ENCODE peak calls at places on chromosomes 2 and 18, in five cellular contexts. One of them, this sample, is unnamed.

GRCh38 chr2:178152033-178152432 is 39.8 kb downstream of the RBM45 start:
- DNase-seq in mucosa of descending colon: no peak
- DNase-seq in brain microvascular endothelial cell: no peak
- DNase-seq in transverse colon: no peak
- DNase-seq in A549: no peak
- DNase-seq in this sample: peak

GRCh38 chr2:223041527-223042109 is 10.4 kb upstream of the KCNE4 start:
- DNase-seq in A549: peak
- DNase-seq in mucosa of descending colon: peak
- DNase-seq in brain microvascular endothelial cell: peak
- DNase-seq in transverse colon: peak
- DNase-seq in this sample: peak

GRCh38 chr2:212406716-212407115 is 131.9 kb downstream of the ERBB4 start:
- DNase-seq in A549: no peak
- DNase-seq in brain microvascular endothelial cell: no peak
- DNase-seq in transverse colon: no peak
- DNase-seq in mucosa of descending colon: no peak
- DNase-seq in this sample: no peak

GRCh38 chr2:240997856-240998705 is at the start of gene SNED1:
- DNase-seq in mucosa of descending colon: peak
- DNase-seq in brain microvascular endothelial cell: peak
- DNase-seq in transverse colon: peak
- DNase-seq in A549: peak
- DNase-seq in this sample: peak

GRCh38 chr2:226483745-226484619 is 315.6 kb downstream of the IRS1 start:
- DNase-seq in brain microvascular endothelial cell: peak
- DNase-seq in A549: no peak
- DNase-seq in transverse colon: no peak
- DNase-seq in mucosa of descending colon: no peak
- DNase-seq in this sample: peak

GRCh38 chr2:121335294-121336290 is 50.6 kb upstream of the TFCP2L1 start:
- DNase-seq in transverse colon: peak
- DNase-seq in brain microvascular endothelial cell: no peak
- DNase-seq in mucosa of descending colon: peak
- DNase-seq in A549: no peak
- DNase-seq in this sample: peak

GRCh38 chr18:3771121-3771971 is 321.4 kb downstream of the TGIF1 start:
- DNase-seq in transverse colon: peak
- DNase-seq in brain microvascular endothelial cell: peak
- DNase-seq in mucosa of descending colon: peak
- DNase-seq in A549: peak
- DNase-seq in this sample: peak

GRCh38 chr2:36780231-36780808 is 83.8 kb downstream of the VIT start:
- DNase-seq in A549: peak
- DNase-seq in mucosa of descending colon: peak
- DNase-seq in brain microvascular endothelial cell: peak
- DNase-seq in transverse colon: no peak
- DNase-seq in this sample: peak

GRCh38 chr2:119929537-119929936 is 83.3 kb upstream of the EPB41L5 start:
- DNase-seq in transverse colon: no peak
- DNase-seq in brain microvascular endothelial cell: no peak
- DNase-seq in mucosa of descending colon: peak
- DNase-seq in A549: no peak
- DNase-seq in this sample: no peak

GRCh38 chr2:47898089-47898731 is 8.1 kb downstream of the FBXO11 start:
- DNase-seq in transverse colon: no peak
- DNase-seq in brain microvascular endothelial cell: no peak
- DNase-seq in A549: no peak
- DNase-seq in mucosa of descending colon: no peak
- DNase-seq in this sample: no peak
- H3K4me3 ChIP-seq in transverse colon: no peak
- H3K4me3 ChIP-seq in brain microvascular endothelial cell: no peak
- H3K4me3 ChIP-seq in A549: no peak
- H3K4me3 ChIP-seq in mucosa of descending colon: no peak
- H3K4me3 ChIP-seq in this sample: no peak

GRCh38 chr2:275457-275856 is 10.7 kb downstream of the ACP1 start:
- DNase-seq in brain microvascular endothelial cell: no peak
- DNase-seq in transverse colon: no peak
- DNase-seq in A549: no peak
- DNase-seq in mucosa of descending colon: peak
- DNase-seq in this sample: no peak

GRCh38 chr2:270861-271260 is 6.1 kb downstream of the ACP1 start:
- DNase-seq in mucosa of descending colon: no peak
- DNase-seq in A549: no peak
- DNase-seq in brain microvascular endothelial cell: no peak
- DNase-seq in transverse colon: no peak
- DNase-seq in this sample: no peak

GRCh38 chr2:273338-273737 is 8.6 kb downstream of the ACP1 start:
- DNase-seq in mucosa of descending colon: peak
- DNase-seq in brain microvascular endothelial cell: no peak
- DNase-seq in A549: no peak
- DNase-seq in transverse colon: no peak
- DNase-seq in this sample: no peak

GRCh38 chr2:271917-272316 is 7.2 kb downstream of the ACP1 start:
- DNase-seq in mucosa of descending colon: no peak
- DNase-seq in brain microvascular endothelial cell: no peak
- DNase-seq in A549: no peak
- DNase-seq in transverse colon: no peak
- DNase-seq in this sample: no peak

GRCh38 chr2:274503-274902 is 9.8 kb downstream of the ACP1 start:
- DNase-seq in A549: no peak
- DNase-seq in transverse colon: no peak
- DNase-seq in brain microvascular endothelial cell: no peak
- DNase-seq in mucosa of descending colon: no peak
- DNase-seq in this sample: no peak
- TF ChIP-seq CTCF in A549: no peak
- TF ChIP-seq CTCF in transverse colon: no peak
- TF ChIP-seq CTCF in brain microvascular endothelial cell: no peak
- TF ChIP-seq CTCF in mucosa of descending colon: no peak
- TF ChIP-seq CTCF in this sample: no peak

GRCh38 chr2:68293024-68293423 is 26.7 kb downstream of the CNRIP1 start:
- DNase-seq in mucosa of descending colon: no peak
- DNase-seq in transverse colon: no peak
- DNase-seq in A549: no peak
- DNase-seq in brain microvascular endothelial cell: no peak
- DNase-seq in this sample: no peak

GRCh38 chr2:68291317-68291716 is 28.4 kb downstream of the CNRIP1 start:
- DNase-seq in A549: no peak
- DNase-seq in mucosa of descending colon: no peak
- DNase-seq in brain microvascular endothelial cell: no peak
- DNase-seq in transverse colon: no peak
- DNase-seq in this sample: no peak

GRCh38 chr2:68287580-68288441 is 31.9 kb downstream of the CNRIP1 start:
- DNase-seq in A549: no peak
- DNase-seq in brain microvascular endothelial cell: no peak
- DNase-seq in transverse colon: no peak
- DNase-seq in mucosa of descending colon: peak
- DNase-seq in this sample: peak

GRCh38 chr2:68292108-68292710 is 27.5 kb downstream of the CNRIP1 start:
- DNase-seq in brain microvascular endothelial cell: peak
- DNase-seq in A549: peak
- DNase-seq in transverse colon: no peak
- DNase-seq in mucosa of descending colon: peak
- DNase-seq in this sample: peak

GRCh38 chr2:68290825-68291224 is 28.9 kb downstream of the CNRIP1 start:
- DNase-seq in mucosa of descending colon: no peak
- DNase-seq in brain microvascular endothelial cell: no peak
- DNase-seq in transverse colon: no peak
- DNase-seq in A549: no peak
- DNase-seq in this sample: no peak
- H3K4me3 ChIP-seq in mucosa of descending colon: no peak
- H3K4me3 ChIP-seq in brain microvascular endothelial cell: no peak
- H3K4me3 ChIP-seq in transverse colon: no peak
- H3K4me3 ChIP-seq in A549: no peak
- H3K4me3 ChIP-seq in this sample: no peak

DNA sequence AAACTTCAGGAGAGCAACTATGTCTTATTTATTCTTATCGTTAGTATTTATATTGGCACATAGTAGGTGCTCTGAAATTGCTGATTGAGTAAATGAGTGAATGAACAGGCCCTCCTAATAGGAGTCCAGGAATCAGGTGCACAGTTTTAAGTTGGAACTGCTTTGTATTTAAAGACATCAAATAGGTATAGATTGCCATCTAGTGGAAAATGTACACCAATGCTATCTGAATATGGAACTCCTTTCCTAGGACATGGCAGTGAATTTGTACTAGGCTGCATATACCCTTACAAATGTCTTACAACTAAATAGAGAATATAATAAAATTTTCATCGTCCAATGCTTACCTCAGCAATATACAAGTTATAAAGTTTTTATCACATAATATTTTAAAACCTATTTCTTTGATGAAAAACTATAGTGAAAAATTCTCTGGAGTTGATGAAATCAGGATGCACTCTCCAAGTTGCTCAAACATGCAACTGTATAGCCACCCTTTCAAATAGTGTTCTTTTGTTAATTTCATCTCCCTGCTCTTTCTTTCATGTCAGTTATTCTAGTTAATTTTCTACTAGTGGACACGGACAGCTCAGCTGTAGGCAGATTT is 318.9 kb upstream of the SYT4 start:
- DNase-seq in A549: peak
- DNase-seq in transverse colon: no peak
- DNase-seq in mucosa of descending colon: no peak
- DNase-seq in brain microvascular endothelial cell: no peak
- DNase-seq in this sample: peak
- TF ChIP-seq CTCF in A549: peak
- TF ChIP-seq CTCF in transverse colon: peak
- TF ChIP-seq CTCF in mucosa of descending colon: no peak
- TF ChIP-seq CTCF in brain microvascular endothelial cell: peak
- TF ChIP-seq CTCF in this sample: peak

GRCh38 chr2:64650722-64651338 is 2.9 kb downstream of the SERTAD2 start:
- DNase-seq in mucosa of descending colon: peak
- DNase-seq in transverse colon: peak
- DNase-seq in brain microvascular endothelial cell: no peak
- DNase-seq in A549: no peak
- DNase-seq in this sample: no peak
- H3K4me3 ChIP-seq in mucosa of descending colon: no peak
- H3K4me3 ChIP-seq in transverse colon: no peak
- H3K4me3 ChIP-seq in brain microvascular endothelial cell: no peak
- H3K4me3 ChIP-seq in A549: no peak
- H3K4me3 ChIP-seq in this sample: no peak

GRCh38 chr2:239688098-239688497 is 287.3 kb upstream of the HDAC4 start:
- DNase-seq in A549: peak
- DNase-seq in mucosa of descending colon: no peak
- DNase-seq in brain microvascular endothelial cell: no peak
- DNase-seq in transverse colon: no peak
- DNase-seq in this sample: no peak
- TF ChIP-seq CTCF in A549: peak
- TF ChIP-seq CTCF in mucosa of descending colon: no peak
- TF ChIP-seq CTCF in brain microvascular endothelial cell: no peak
- TF ChIP-seq CTCF in transverse colon: peak
- TF ChIP-seq CTCF in this sample: no peak

DNA sequence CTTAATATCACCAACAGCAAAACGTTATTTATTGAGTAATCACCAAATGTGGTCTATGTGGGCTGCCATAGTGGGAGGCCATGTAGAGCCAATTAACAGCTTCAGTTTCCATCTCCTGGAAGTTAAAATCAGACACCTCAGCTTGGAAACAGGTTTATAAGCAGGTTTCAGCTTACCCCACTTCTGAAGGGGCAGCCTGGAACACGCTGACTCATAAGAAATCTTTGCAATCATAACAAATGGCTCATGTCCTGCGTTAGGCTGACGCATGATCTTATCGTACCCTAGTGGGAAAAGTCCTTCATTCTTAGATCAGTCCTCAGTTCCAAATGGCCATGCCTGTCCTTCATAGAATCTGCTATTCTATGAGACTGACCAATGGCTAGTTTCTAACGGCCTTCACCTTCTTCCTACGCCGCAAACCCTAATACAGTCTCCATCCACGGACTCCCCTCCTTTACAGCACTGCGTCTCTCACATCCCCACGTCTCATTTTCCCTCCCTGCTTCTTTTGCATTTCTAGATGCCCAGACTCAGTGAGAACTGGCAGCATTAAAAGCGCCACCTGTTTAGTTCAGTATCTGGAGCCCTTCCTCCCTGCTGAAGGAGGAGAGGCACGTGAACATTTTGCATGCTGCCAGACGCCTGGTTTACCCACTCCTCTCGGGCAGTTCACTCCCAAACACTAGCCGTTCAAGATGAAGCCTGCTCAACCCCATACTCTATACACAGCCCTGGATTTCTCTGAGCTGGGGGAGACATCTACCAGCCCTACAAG is 24.2 kb upstream of the BZW1 start:
- DNase-seq in A549: no peak
- DNase-seq in brain microvascular endothelial cell: peak
- DNase-seq in mucosa of descending colon: no peak
- DNase-seq in transverse colon: no peak
- DNase-seq in this sample: peak
- H3K4me3 ChIP-seq in A549: no peak
- H3K4me3 ChIP-seq in brain microvascular endothelial cell: no peak
- H3K4me3 ChIP-seq in mucosa of descending colon: no peak
- H3K4me3 ChIP-seq in transverse colon: no peak
- H3K4me3 ChIP-seq in this sample: no peak

GRCh38 chr18:33014060-33014796 is 241.4 kb upstream of the KLHL14 start:
- DNase-seq in brain microvascular endothelial cell: no peak
- DNase-seq in A549: no peak
- DNase-seq in transverse colon: no peak
- DNase-seq in mucosa of descending colon: peak
- DNase-seq in this sample: no peak

GRCh38 chr18:33010149-33010548 is 237.3 kb upstream of the KLHL14 start:
- DNase-seq in A549: no peak
- DNase-seq in mucosa of descending colon: no peak
- DNase-seq in brain microvascular endothelial cell: no peak
- DNase-seq in transverse colon: no peak
- DNase-seq in this sample: no peak
- TF ChIP-seq CTCF in A549: no peak
- TF ChIP-seq CTCF in mucosa of descending colon: no peak
- TF ChIP-seq CTCF in brain microvascular endothelial cell: no peak
- TF ChIP-seq CTCF in transverse colon: no peak
- TF ChIP-seq CTCF in this sample: no peak

DNA sequence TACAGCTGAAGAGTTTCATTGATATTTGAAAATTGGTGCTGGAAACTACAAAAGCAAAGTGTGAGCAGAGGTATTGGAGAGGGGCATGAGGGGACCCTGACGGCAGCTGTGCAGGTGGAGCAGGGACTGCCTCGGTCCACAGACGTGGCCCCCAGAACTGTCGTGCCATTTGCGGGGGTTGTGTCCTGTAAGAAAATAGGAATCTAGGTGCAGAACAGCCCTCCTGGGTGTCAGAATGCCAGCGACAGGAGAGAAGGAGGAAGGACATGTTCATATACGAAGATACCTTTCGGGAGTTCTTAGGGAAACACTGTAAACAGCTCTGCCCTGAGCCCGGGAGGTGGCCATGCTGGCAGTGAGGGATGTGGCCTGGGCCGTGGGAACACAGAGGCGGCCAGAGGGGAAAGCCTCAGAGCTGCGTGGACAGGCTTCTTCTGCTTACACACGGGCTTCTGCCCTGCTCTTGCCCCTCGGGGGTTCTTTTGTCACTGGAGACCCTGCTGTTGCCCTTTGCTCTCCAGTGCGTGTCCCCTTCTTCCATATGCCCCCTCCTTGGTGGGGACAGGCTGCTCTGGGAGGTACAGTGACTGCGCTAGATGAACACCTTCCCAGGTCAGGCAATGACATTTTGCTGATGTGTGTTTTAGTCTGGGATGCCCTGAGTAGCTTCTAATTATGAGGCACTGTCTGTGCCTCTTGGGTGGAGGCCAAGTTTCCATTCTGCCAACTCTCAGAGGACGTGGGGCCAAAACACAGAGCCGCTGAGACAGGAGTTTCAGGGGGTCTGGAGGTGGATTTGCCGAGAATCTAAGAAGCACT is 81.9 kb upstream of the TXNDC2 start:
- DNase-seq in A549: no peak
- DNase-seq in transverse colon: peak
- DNase-seq in brain microvascular endothelial cell: no peak
- DNase-seq in mucosa of descending colon: peak
- DNase-seq in this sample: peak
- H3K4me3 ChIP-seq in A549: no peak
- H3K4me3 ChIP-seq in transverse colon: no peak
- H3K4me3 ChIP-seq in brain microvascular endothelial cell: no peak
- H3K4me3 ChIP-seq in mucosa of descending colon: no peak
- H3K4me3 ChIP-seq in this sample: no peak

This sample was measured in cardiac fibroblast.